ENCODE peak calls at places on chromosomes 13 and 19, in five cellular contexts. K is thyroid gland, L is breast epithelium, T is IMR-90, F is uterus. C is an unnamed sample.

GRCh38 chr19:19224852-19225494 is 13.2 kb downstream of the NCAN start:
- DNase-seq in T (peak), F (no peak), L (peak), K (peak), C (no peak)

GRCh38 chr13:60431108-60431700 is 34.2 kb downstream of the TDRD3 start:
- DNase-seq in L (no peak), K (no peak), T (peak), F (no peak), C (no peak)

GRCh38 chr19:45765365-45766292 is 3.4 kb downstream of the SIX5 start:
- DNase-seq in F (peak), T (no peak), L (no peak), K (no peak), C (no peak)

GRCh38 chr19:38262585-38263268 is 1.6 kb upstream of the SPINT2 start:
- DNase-seq in T (no peak), F (no peak), K (no peak), L (no peak), C (no peak)

GRCh38 chr13:111177081-111177711 is 62.1 kb downstream of the ARHGEF7 start:
- DNase-seq in K (peak), F (peak), T (peak), L (peak), C (no peak)

GRCh38 chr13:113349050-113349449 is 14.9 kb downstream of the GRTP1 start:
- DNase-seq in F (no peak), L (no peak), K (no peak), T (no peak), C (no peak)

GRCh38 chr19:3041756-3042517 is 12.9 kb upstream of the TLE2 start:
- DNase-seq in K (no peak), T (no peak), L (no peak), F (peak), C (no peak)

GRCh38 chr13:113412440-113412839 is 40.8 kb downstream of the ADPRHL1 start:
- DNase-seq in T (no peak), K (no peak), F (no peak), L (no peak), C (no peak)

GRCh38 chr13:47426126-47426849 is 529.4 kb upstream of the HTR2A start:
- DNase-seq in T (peak), K (no peak), L (peak), F (no peak), C (no peak)

GRCh38 chr13:28464861-28465260 is 30.1 kb downstream of the FLT1 start:
- DNase-seq in K (no peak), T (no peak), F (no peak), L (no peak), C (no peak)

GRCh38 chr13:41962994-41963393 is 2.1 kb upstream of the VWA8 start:
- DNase-seq in L (no peak), F (no peak), K (no peak), T (peak), C (no peak)

GRCh38 chr19:9406798-9407352 is 28.5 kb downstream of the ZNF266 start:
- DNase-seq in L (peak), T (peak), K (peak), F (peak), C (peak)

GRCh38 chr19:57192064-57192395 is 730 bp downstream of the ZNF264 start:
- DNase-seq in F (no peak), K (peak), T (peak), L (no peak), C (no peak)

GRCh38 chr19:10430505-10431253 is 10.3 kb downstream of the PDE4A start:
- DNase-seq in L (no peak), T (peak), K (peak), F (peak), C (no peak)

GRCh38 chr13:100541882-100542545 is 46.6 kb downstream of the GGACT start:
- DNase-seq in K (no peak), L (no peak), F (no peak), T (no peak), C (no peak)

GRCh38 chr19:38693380-38694223 is 46.2 kb downstream of the ACTN4 start:
- DNase-seq in L (peak), F (no peak), K (peak), T (peak), C (no peak)

GRCh38 chr19:49328741-49329140 is 3.8 kb upstream of the SLC6A16 start:
- DNase-seq in T (no peak), K (peak), L (no peak), F (no peak), C (no peak)

GRCh38 chr13:50410921-50411712 is 395.9 kb downstream of the KCNRG start:
- DNase-seq in T (peak), L (no peak), K (peak), F (peak), C (no peak)

DNA sequence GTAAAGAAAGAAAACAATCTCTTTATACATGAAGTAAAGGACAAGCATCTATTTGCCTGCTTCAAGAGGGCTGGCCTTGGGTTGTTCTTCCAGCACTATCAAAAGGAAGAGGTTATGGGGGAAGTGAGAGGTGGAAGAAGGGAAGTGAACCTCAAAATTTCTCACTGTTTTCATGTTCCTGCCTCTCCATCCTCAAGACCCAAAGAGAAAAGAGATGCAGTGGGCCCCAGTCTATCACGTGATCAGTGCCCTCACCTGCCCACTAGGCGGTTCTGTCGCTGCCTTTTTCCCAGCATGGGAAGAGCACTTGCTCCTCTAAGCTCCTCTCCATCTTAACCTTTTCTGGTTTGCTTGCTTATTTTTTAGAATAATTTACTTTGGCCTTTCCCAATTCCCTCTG is 6.2 kb upstream of the USP12 start:
- DNase-seq in K (no peak), L (no peak), F (no peak), T (no peak), C (no peak)
- TF ChIP-seq CTCF in K (no peak), L (no peak), F (no peak), T (no peak), C (no peak)

GRCh38 chr13:102726430-102726829 is 31.6 kb upstream of the METTL21C start:
- DNase-seq in L (no peak), T (no peak), K (no peak), F (no peak), C (no peak)
- TF ChIP-seq CTCF in L (no peak), T (no peak), K (no peak), F (no peak), C (no peak)

DNA sequence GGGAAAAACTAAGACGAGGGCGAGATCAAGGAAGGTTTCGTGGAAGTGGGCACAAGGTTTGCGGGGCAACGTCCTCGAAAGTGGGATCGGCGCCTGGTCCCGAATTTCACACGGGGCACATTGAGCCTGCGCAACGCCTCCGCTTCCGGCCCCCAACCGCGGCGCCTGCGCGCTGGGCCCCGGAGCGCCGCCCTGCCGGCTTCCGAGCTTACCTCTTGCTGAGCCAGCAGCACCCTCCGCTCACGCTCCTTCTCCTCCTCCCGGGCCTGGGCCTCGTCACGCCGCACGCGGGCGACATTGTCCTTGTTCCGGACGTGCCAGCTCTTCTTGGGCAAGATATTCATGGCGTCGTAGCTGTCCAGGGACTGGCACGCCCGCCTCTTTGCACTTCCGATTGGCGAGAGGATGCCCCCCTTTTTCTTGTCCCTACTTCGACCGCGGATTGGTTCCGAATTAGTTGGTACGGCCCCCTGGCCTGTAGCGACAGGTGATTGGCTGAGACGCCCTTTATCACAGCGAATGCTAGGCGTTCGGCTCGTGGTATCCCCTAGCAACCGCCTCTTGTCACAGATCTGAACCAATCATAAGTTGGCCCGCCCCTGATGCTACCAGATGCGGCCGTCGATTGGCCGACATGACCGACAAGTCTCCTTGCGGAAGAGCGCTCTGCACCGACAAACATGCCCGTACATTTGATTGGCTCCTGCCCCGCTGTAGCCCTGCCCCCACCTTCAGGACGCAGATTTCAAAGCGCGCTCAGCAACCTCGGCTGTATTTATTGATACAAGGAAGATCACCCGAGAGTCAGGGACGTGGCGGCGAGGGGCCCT is at the start of gene LENG1:
- DNase-seq in F (peak), L (peak), K (peak), T (peak), C (peak)
- TF ChIP-seq CTCF in F (peak), L (peak), K (peak), T (peak), C (no peak)

DNA sequence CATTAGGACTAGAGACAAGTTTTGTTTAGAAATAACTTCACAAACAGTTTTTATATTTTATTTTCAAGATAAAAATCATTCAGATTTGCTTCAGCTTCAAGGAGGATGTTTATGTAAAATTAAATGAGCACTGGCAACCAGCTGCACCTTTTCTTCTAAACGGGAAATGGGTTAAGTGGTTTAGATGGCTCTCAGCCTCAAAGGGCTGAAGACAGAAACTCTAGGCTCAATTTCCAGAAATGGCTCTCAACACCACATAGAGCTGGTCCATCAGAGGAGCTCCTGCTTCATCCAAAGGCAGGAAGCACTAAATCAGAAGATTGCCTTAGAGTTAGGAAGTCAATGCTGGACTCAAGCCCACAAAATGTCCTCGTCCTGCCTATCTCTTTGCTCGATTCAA is 74.7 kb downstream of the ZNF429 start:
- DNase-seq in K (no peak), T (no peak), L (no peak), F (no peak), C (no peak)
- TF ChIP-seq CTCF in K (no peak), T (no peak), L (no peak), F (no peak), C (no peak)

DNA sequence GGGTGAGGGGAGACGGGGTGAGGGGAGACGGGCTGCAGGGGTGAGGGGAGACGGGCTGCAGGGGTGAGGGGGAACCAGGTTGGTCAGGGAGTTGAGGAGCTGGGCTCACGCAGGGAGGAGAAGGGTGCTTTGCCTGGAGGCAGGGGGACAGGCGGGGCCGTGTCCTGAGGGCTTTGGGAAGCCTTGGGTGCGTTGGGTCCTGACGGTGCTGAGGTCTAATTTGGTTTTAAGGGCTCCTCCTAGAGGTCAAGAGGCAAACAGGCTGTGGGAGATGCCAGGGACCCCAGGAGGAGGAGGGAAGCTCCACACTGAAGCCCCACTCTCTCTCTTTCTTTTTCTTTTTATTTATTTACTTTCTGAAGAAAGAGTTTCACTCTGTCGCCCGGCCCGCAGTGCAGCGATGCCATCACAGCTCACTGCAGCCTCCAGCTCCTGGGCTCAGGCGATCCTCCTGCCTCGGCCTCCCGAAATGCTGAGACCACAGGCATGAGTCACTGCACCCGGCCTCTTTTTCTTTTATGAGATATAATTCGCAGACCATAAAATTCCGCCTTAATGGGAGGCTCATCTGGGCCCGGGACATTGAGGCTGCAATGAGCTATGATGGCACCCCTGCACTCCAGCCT is 9.3 kb upstream of the MISP start:
- DNase-seq in K (no peak), L (no peak), F (no peak), T (no peak), C (no peak)
- TF ChIP-seq CTCF in K (no peak), L (no peak), F (no peak), T (no peak), C (no peak)

C was measured in omental fat pad.